ENCODE peak calls at places on chromosomes 6 and 20, in seven cellular contexts. N is stomach, Q is pancreas, M is right lobe of liver, R is tibial nerve, Z is fibroblast of the aortic adventitia, K is thoracic aorta. U is an unnamed sample.

GRCh38 chr20:64114356-64114971 is 7.1 kb upstream of the NPBWR2 start:
- DNase-seq in K (no peak), M (peak), Q (no peak), N (peak), R (no peak), Z (no peak), U (no peak)

GRCh38 chr6:75204959-75205775 is 686 bp downstream of the COL12A1 start:
- DNase-seq in M (no peak), Q (no peak), Z (peak), K (no peak), R (peak), N (no peak), U (peak)

GRCh38 chr6:67914419-67914818 is 720.7 kb upstream of the ADGRB3 start:
- DNase-seq in K (no peak), Z (peak), Q (no peak), R (no peak), N (no peak), M (no peak), U (peak)

GRCh38 chr6:80446454-80447045 is 340.1 kb downstream of the BCKDHB start:
- DNase-seq in R (no peak), Z (no peak), M (no peak), Q (no peak), K (no peak), N (no peak), U (no peak)

GRCh38 chr6:72769459-72770125 is 147.7 kb downstream of the KCNQ5 start:
- DNase-seq in M (no peak), K (no peak), N (no peak), Q (no peak), Z (no peak), R (no peak), U (no peak)

GRCh38 chr20:46004813-46005505 is 3.7 kb upstream of the MMP9 start:
- DNase-seq in Z (no peak), Q (peak), R (no peak), N (peak), K (no peak), M (no peak), U (no peak)

GRCh38 chr6:3453410-3453809 is 3.4 kb downstream of the SLC22A23 start:
- DNase-seq in N (no peak), R (no peak), K (no peak), Z (no peak), M (no peak), Q (no peak), U (no peak)

GRCh38 chr6:92510137-92510536 is 909.2 kb downstream of the EPHA7 start:
- DNase-seq in Z (no peak), N (no peak), R (no peak), M (no peak), Q (no peak), K (no peak), U (no peak)

GRCh38 chr6:150038202-150038830 is 13.0 kb upstream of the RAET1L start:
- DNase-seq in N (no peak), M (no peak), R (no peak), K (no peak), Q (no peak), Z (no peak), U (no peak)

GRCh38 chr6:126437225-126437624 is 97.3 kb downstream of the CENPW start:
- DNase-seq in Z (no peak), M (no peak), R (no peak), N (no peak), Q (no peak), K (no peak), U (no peak)

GRCh38 chr6:40349566-40350192 is 237.5 kb downstream of the LRFN2 start:
- DNase-seq in R (no peak), M (no peak), K (no peak), Q (no peak), N (no peak), Z (no peak), U (no peak)

GRCh38 chr20:25178563-25179438 is 16.7 kb upstream of the ENTPD6 start:
- DNase-seq in R (no peak), Z (peak), K (no peak), M (no peak), N (peak), Q (no peak), U (peak)

GRCh38 chr6:118999494-118999893 is 64.5 kb upstream of the MCM9 start:
- DNase-seq in M (no peak), Z (no peak), N (no peak), Q (no peak), R (no peak), K (no peak), U (no peak)

GRCh38 chr6:36210157-36210556 is 13.6 kb downstream of the BRPF3 start:
- DNase-seq in M (no peak), R (no peak), Z (no peak), N (no peak), K (no peak), Q (no peak), U (no peak)

GRCh38 chr20:6575912-6576391 is 191.5 kb upstream of the BMP2 start:
- DNase-seq in M (no peak), N (no peak), K (no peak), Z (peak), Q (no peak), R (no peak), U (peak)

GRCh38 chr20:1900321-1900791 is 5.1 kb downstream of the SIRPA start:
- DNase-seq in R (peak), K (no peak), M (no peak), Z (peak), Q (peak), N (peak), U (peak)

GRCh38 chr20:2301164-2301622 is 5.4 kb downstream of the TGM3 start:
- DNase-seq in N (no peak), Q (peak), R (no peak), K (no peak), Z (no peak), M (peak), U (peak)

GRCh38 chr6:88367248-88367647 is 201.1 kb upstream of the CNR1 start:
- DNase-seq in N (no peak), Q (no peak), M (no peak), K (no peak), R (no peak), Z (peak), U (no peak)

GRCh38 chr20:61424011-61424627 is 172.1 kb downstream of the CDH4 start:
- DNase-seq in R (no peak), N (no peak), Q (no peak), K (no peak), M (no peak), Z (no peak), U (no peak)

GRCh38 chr6:141677598-141678211 is 455.0 kb upstream of the GJE1 start:
- DNase-seq in Q (no peak), Z (peak), K (no peak), M (no peak), N (no peak), R (no peak), U (peak)

GRCh38 chr20:36866164-36866563 is 9.8 kb upstream of the TLDC2 start:
- DNase-seq in M (no peak), N (no peak), R (no peak), K (no peak), Q (no peak), Z (no peak), U (no peak)

GRCh38 chr6:3494391-3495100 is 37.7 kb upstream of the SLC22A23 start:
- DNase-seq in N (no peak), M (no peak), Q (no peak), Z (no peak), K (no peak), R (no peak), U (no peak)

GRCh38 chr6:121760640-121761213 is 325.3 kb downstream of the GJA1 start:
- DNase-seq in Z (no peak), N (no peak), K (no peak), M (no peak), Q (no peak), R (no peak), U (no peak)

GRCh38 chr20:62820208-62820961 is 3.5 kb downstream of the COL9A3 start:
- DNase-seq in Z (no peak), R (no peak), K (no peak), Q (no peak), N (peak), M (no peak), U (no peak)

GRCh38 chr6:122778961-122779671 is 400 bp upstream of the FABP7 start:
- DNase-seq in K (no peak), N (no peak), Z (no peak), Q (no peak), M (no peak), R (no peak), U (no peak)

GRCh38 chr20:54429364-54429763 is 46.0 kb upstream of the DOK5 start:
- DNase-seq in R (no peak), N (no peak), M (no peak), K (no peak), Q (no peak), Z (peak), U (no peak)

GRCh38 chr6:56692586-56693245 is 50.0 kb upstream of the DST start:
- DNase-seq in M (no peak), K (no peak), N (no peak), Z (peak), R (no peak), Q (no peak), U (peak)

GRCh38 chr6:110053395-110054240 is 75.5 kb downstream of the GPR6 start:
- DNase-seq in Z (peak), M (no peak), R (no peak), Q (peak), K (no peak), N (no peak), U (peak)

GRCh38 chr6:28980137-28980796 is 24.8 kb downstream of the ZNF311 start:
- DNase-seq in K (no peak), Z (no peak), N (no peak), Q (no peak), R (no peak), M (no peak), U (no peak)
- H3K4me3 ChIP-seq in K (peak), Z (peak), N (peak), Q (no peak), R (peak), M (no peak), U (peak)

GRCh38 chr6:111256646-111257045 is 169.3 kb downstream of the SLC16A10 start:
- DNase-seq in K (no peak), M (no peak), R (no peak), Z (peak), Q (no peak), N (no peak), U (peak)
- TF ChIP-seq CTCF in K (no peak), M (peak), R (no peak), Z (peak), Q (no peak), N (peak), U (peak)

DNA sequence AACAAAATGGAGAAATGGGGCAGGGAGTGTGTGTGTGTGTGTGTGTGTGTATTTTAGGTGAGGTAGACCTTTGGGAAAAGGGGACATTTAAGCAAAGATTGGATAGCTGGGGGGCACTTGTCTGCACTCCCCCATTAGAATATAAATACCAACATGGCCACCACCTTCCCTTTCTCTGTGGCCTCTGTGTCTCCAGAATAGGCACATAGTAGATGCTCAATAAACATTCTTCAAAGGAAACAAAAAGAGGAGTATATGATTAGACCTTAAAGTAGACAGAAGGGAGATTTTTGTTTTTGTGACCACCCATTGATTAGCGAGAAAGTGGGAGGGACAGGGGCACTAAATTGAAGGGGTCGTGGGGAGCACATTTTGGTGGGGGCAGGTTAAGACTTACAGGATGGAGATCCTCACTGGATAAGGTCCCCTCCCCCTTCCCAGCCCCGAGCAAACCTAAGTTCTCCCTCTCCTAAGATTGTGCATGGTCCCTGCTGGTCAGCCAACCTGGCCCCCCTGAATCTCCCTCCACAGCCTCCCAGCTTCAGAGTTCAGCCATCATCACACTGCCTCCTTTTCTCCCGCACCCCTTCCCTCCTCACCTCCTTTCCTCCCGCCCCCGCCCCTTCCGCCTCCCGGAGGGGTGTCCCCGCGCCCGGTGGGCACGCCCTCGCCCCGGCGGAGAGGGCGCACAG is 514 bp upstream of the TSHZ2 start:
- DNase-seq in N (no peak), Z (no peak), K (no peak), R (no peak), Q (peak), M (no peak), U (no peak)
- H3K4me3 ChIP-seq in N (peak), Z (peak), K (peak), R (peak), Q (no peak), M (peak), U (peak)

DNA sequence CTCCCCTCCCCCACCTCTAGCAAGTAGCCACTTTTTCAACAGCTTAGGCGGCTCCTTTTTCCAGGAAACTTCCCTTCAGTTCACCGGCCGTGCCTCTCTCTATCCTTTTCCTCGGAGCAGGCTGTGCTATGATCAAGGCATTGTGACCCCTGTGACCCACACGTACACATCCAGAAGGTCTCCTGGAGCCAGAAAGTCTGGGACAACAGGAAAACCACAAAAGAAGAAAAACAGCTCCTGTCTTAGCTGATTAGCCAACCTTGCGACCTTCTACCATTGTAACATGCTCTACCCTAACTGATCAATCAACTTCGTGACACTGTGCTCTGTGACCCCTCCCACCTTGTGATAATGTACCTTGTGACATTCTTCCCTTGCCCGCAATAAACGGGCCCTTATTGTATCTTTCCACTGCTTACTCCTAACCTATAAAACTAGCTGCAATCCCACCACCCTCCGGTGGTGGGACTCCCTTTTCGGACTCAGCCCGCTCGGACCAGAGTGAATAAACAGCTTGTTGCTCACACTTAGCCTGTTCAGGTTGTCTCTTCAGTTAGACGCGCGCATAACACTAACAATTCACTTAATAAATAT is 24.2 kb downstream of the ZNF311 start:
- DNase-seq in Q (peak), Z (peak), M (peak), R (no peak), K (no peak), N (no peak), U (peak)
- TF ChIP-seq CTCF in Q (no peak), Z (peak), M (peak), R (no peak), K (peak), N (no peak), U (peak)

GRCh38 chr20:60058869-60059268 is 100.6 kb downstream of the CDH26 start:
- DNase-seq in R (no peak), N (no peak), Q (no peak), K (no peak), Z (no peak), M (no peak), U (no peak)

GRCh38 chr20:60057123-60057865 is 99.1 kb downstream of the CDH26 start:
- DNase-seq in Z (peak), M (peak), R (no peak), K (no peak), Q (peak), N (peak), U (peak)

GRCh38 chr20:60060006-60060557 is 101.9 kb downstream of the CDH26 start:
- DNase-seq in K (no peak), Z (no peak), R (no peak), M (no peak), Q (no peak), N (no peak), U (no peak)

GRCh38 chr20:60056345-60057122 is 98.3 kb downstream of the CDH26 start:
- DNase-seq in R (no peak), Q (no peak), K (no peak), M (no peak), Z (no peak), N (no peak), U (no peak)

DNA sequence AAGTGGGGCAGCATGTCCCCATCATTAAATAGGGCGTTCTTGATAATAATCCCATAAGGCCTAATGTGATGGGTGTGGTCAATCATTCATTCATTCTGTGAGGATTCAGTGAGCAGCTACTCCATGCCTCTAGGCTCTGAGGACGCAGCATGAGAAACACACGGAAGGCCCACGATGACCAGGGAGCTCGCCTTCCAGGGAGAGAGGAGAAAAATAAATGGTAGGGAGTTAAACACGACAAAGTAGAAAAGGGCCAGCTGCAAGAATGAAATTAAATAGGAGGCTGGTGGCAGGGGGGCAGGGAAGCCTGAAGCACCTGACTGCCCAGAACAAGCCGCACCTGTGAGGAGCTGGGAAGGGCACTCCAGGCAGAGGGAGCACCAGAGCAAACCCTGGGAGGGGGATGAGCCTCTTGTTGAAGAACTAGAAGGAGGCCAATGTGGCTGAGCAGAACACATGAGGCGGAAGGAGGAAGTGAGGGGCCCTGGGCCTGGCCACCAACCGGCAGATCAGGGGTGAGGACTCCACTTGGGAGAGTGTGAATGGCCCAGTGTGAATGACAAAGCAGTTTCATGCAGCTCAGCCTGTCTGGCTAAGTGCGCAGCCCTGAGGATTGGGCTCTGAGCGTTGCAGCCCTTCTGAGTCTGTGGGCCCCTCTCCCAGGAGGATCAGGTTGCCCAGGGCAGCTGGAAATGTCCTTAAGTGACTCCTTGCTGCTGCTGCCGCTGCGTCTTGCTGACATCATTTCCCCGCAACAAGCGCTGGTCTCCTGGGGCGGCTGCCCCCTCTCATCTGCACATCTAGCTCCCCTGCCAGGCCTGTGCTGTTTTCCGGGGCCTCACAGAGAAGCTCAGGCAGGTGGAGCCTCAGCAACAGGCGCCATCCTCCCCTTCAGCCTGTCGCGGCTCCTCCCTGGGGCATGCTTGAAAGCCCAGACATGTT is 99.9 kb downstream of the CDH26 start:
- DNase-seq in K (no peak), Q (peak), Z (no peak), N (no peak), R (no peak), M (peak), U (peak)
- H3K4me3 ChIP-seq in K (peak), Q (no peak), Z (no peak), N (no peak), R (no peak), M (no peak), U (no peak)

DNA sequence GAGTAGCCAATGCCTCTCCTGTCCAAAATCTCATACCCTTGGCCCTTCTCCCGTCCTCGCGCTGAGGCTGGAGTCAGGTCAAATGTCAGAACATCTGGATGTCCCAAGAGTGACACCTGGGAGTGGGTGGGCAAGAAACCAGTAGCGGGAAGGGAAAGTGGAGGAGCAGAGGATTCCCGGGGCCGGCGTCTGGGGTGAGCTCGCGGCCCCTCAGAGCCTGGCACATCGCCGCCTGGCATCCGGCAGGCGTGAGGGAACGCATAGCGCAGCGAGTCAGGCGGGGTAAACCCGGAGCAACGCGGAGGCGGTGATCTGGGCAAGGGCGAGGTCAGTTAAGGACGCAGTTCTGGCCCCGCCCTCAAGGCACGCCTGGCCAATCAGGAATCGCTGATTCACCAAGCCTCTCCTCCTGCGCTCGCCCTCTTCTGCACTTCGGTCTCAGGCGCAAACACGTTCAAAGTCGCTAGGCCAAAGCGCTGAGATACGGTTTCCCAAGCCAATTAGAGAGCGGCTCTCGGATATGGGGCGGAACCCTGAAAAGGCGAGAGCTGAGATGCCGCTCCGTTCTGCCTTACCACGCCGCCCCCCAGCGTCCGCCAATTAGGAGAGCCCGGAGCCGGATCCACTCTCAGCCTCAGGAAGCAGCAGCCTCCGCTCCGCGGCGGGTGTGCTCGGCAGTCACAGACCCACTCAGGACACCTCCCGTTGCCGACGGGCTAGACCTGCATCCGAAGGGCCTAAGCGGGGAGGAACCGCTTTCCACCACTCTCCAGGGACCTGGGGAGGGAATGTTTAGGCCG is 22.5 kb downstream of the VPS52 start:
- DNase-seq in M (peak), N (peak), Z (peak), R (peak), K (peak), Q (peak), U (peak)
- TF ChIP-seq CTCF in M (peak), N (no peak), Z (no peak), R (peak), K (no peak), Q (no peak), U (no peak)